ENCODE peak calls at places on chromosomes 12 and 14, in nine cellular contexts. U, A, M, J, O, F, B, T and X are unnamed samples.

GRCh38 chr12:20695232-20695631 is at the start of gene SLCO1C1:
- DNase-seq in F (no peak), U (no peak), T (no peak), J (no peak), O (peak), M (no peak), A (no peak), B (no peak), X (no peak)

GRCh38 chr14:31927348-31927826 is 149.7 kb upstream of the ARHGAP5 start:
- DNase-seq in F (no peak), U (no peak), A (no peak), M (peak), J (no peak), O (no peak), B (no peak), T (no peak), X (no peak)

GRCh38 chr12:78584695-78585094 is 279.9 kb upstream of the SYT1 start:
- DNase-seq in O (no peak), F (peak), T (no peak), A (no peak), J (no peak), B (no peak), M (peak), U (no peak), X (no peak)

GRCh38 chr14:68762944-68763831 is 29.7 kb downstream of the ZFP36L1 start:
- DNase-seq in O (peak), A (peak), F (no peak), M (peak), T (peak), B (no peak), J (no peak), U (no peak), X (no peak)

GRCh38 chr14:95503365-95504134 is 12.9 kb downstream of the SYNE3 start:
- DNase-seq in A (no peak), T (no peak), F (peak), M (no peak), O (no peak), U (no peak), J (no peak), B (no peak), X (no peak)

GRCh38 chr14:104888489-104889373 is 23.7 kb downstream of the CEP170B start:
- DNase-seq in O (peak), U (peak), M (no peak), B (no peak), F (no peak), T (no peak), J (no peak), A (peak), X (no peak)

GRCh38 chr12:54569995-54570531 is 18.4 kb downstream of the PPP1R1A start:
- DNase-seq in T (no peak), F (no peak), B (no peak), A (no peak), U (no peak), J (no peak), O (no peak), M (no peak), X (no peak)

GRCh38 chr12:128796439-128797118 is 27.2 kb downstream of the SLC15A4 start:
- DNase-seq in U (peak), M (no peak), J (peak), A (no peak), F (no peak), T (no peak), B (no peak), O (no peak), X (no peak)

GRCh38 chr12:24489939-24490338 is 459.0 kb downstream of the BCAT1 start:
- DNase-seq in O (no peak), J (no peak), A (no peak), U (no peak), F (no peak), B (no peak), M (no peak), T (no peak), X (no peak)

GRCh38 chr14:23567186-23568020 is at the start of gene AP1G2:
- DNase-seq in M (peak), J (peak), F (peak), U (peak), O (peak), A (peak), T (peak), B (peak), X (peak)

GRCh38 chr12:20442322-20442721 is 74.0 kb downstream of the PDE3A start:
- DNase-seq in U (no peak), J (no peak), B (no peak), O (peak), F (no peak), M (no peak), T (no peak), A (no peak), X (no peak)

GRCh38 chr14:71354801-71355200 is 447.5 kb downstream of the PCNX1 start:
- DNase-seq in U (no peak), B (no peak), O (no peak), F (no peak), J (no peak), A (no peak), T (no peak), M (peak), X (no peak)

GRCh38 chr14:68929623-68930307 is 49.3 kb downstream of the ACTN1 start:
- DNase-seq in O (peak), T (no peak), J (no peak), B (no peak), F (no peak), U (no peak), M (no peak), A (no peak), X (no peak)

GRCh38 chr12:16030729-16031128 is 119.6 kb downstream of the DERA start:
- DNase-seq in B (no peak), F (no peak), A (no peak), T (no peak), O (no peak), M (peak), J (no peak), U (no peak), X (no peak)

GRCh38 chr12:44077293-44077692 is 241.4 kb downstream of the TMEM117 start:
- DNase-seq in M (no peak), T (no peak), B (no peak), A (no peak), O (no peak), U (no peak), F (no peak), J (no peak), X (no peak)

GRCh38 chr14:73491256-73491976 is 683 bp downstream of the RIOX1 start:
- DNase-seq in A (peak), B (peak), O (peak), T (peak), F (peak), J (peak), U (peak), M (peak), X (no peak)

GRCh38 chr12:116918464-116918863 is 7.7 kb downstream of the FBXW8 start:
- DNase-seq in F (no peak), M (no peak), U (no peak), J (no peak), A (no peak), B (no peak), T (no peak), O (no peak), X (no peak)

GRCh38 chr14:101193845-101194355 is 290.4 kb upstream of the RTL1 start:
- DNase-seq in T (no peak), J (no peak), O (no peak), B (no peak), U (no peak), F (no peak), M (no peak), A (no peak), X (no peak)

DNA sequence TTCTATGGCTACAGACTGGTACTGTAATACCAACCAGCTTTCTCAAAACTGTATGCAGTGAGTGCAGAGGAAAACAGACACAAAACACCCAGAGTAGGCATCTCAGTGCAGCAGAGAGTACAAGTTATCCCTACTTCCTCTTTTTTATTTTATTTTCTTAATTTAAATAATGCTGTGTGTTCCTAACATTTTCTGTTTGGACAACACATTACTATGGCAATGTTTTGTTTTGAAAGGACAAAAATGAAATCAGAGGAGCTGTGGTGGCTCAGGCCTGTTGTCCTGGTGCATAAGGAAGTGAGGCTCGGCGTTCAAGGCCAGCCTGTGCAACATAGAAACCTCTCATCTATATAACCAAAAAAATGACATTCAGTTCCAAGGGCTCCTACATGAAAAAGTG is 33.7 kb upstream of the SELPLG start:
- DNase-seq in O (peak), B (no peak), T (no peak), U (no peak), F (peak), A (no peak), M (no peak), J (no peak), X (no peak)
- H3K27ac ChIP-seq in O (no peak), B (peak), T (no peak), U (no peak), F (peak), A (no peak), M (peak), J (no peak), X (no peak)

GRCh38 chr14:29197557-29197956 is 431.0 kb downstream of the FOXG1 start:
- DNase-seq in M (no peak), T (no peak), J (no peak), O (no peak), F (no peak), A (no peak), B (no peak), U (no peak), X (no peak)
- H3K27ac ChIP-seq in M (no peak), T (no peak), J (no peak), O (no peak), F (no peak), A (no peak), B (no peak), U (no peak), X (no peak)

DNA sequence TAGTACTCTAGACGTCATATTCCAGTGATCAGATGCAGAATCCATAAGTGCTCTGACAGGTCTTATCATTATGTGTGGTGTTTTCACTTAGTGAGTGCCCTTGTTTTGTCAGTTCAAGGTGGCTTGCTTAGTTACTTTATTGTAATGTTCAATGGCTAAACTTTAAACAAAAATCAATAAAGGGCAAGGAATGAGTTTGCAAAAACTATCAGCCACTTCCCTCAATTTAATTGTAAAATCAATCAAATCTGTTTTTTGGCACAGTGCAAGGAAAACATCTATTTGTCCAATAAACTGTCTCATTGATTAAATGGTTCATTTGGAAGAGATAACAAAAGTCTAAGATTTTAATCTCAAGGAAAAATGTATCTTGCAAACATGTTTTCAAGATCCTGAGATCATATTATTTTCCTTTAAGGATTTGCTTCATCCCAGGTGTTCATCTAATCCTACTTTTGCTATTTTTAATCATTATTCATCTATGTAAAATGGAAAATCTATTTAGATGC is 59.6 kb upstream of the EEA1 start:
- DNase-seq in F (no peak), A (no peak), J (no peak), T (no peak), B (no peak), M (no peak), U (no peak), O (no peak), X (no peak)
- H3K27ac ChIP-seq in F (peak), A (no peak), J (no peak), T (no peak), B (no peak), M (no peak), U (no peak), O (no peak), X (no peak)

DNA sequence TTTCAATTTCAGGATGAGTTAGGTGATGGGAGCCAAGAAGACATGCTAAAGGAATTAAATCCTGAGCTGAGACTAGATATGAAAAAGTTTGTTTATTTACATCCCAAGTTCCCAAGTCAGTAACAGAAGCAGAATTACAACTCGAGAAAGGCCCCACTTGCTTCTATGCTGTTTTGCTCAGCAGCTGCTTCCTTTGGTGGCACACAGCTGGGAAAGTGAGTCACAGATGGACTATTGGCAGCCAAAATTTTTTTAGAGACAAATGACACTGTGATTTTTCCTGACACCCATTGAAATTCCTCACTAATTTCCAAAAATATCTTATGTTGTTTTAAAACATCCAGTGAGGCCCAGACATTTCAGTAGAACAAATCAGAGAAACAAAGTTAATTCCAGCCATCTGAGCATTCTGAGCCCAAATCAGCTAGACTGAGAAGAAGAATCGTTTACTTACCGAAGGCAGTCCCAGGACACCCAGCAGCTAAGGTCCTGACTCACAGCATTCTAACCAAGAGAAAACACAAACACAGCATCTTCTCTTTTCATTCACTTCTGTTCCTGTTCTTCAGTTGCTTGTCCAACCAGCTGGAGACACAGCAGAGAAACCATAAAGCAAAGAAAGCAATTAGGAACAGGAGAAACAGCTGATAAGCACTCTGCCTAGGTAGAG is 188.3 kb downstream of the DAD1 start:
- DNase-seq in O (no peak), T (no peak), B (no peak), J (no peak), U (no peak), A (no peak), M (no peak), F (no peak), X (no peak)
- H3K27ac ChIP-seq in O (no peak), T (peak), B (no peak), J (no peak), U (no peak), A (no peak), M (no peak), F (no peak), X (no peak)